ENCODE peak calls at places on chromosomes 2 and 18, in seven cellular contexts. W is activated CD8-positive, alpha-beta memory T cell treated with anti-CD3 and anti-CD28 coated beads for 24 hours; F is HTR-8/SVneo; T is left cardiac atrium; C is H54; I is CD8-positive, alpha-beta memory T cell; U is NCI-H82. R is an unnamed sample.

GRCh38 chr2:222142027-222142426 is 156.8 kb downstream of the PAX3 start:
- DNase-seq in W (no peak), F (peak), T (no peak), C (peak), I (no peak), U (no peak), R (no peak)

GRCh38 chr18:995641-996040 is 91.0 kb downstream of the ADCYAP1 start:
- DNase-seq in W (no peak), F (peak), T (no peak), C (peak), I (no peak), U (no peak), R (no peak)

GRCh38 chr2:207969249-207969648 is 56.1 kb downstream of the PLEKHM3 start:
- DNase-seq in W (no peak), F (no peak), T (no peak), C (no peak), I (no peak), U (no peak), R (no peak)

GRCh38 chr18:12741351-12741750 is 38.5 kb downstream of the PSMG2 start:
- DNase-seq in W (peak), F (peak), T (no peak), C (no peak), I (no peak), U (no peak), R (no peak)

GRCh38 chr18:78818961-78819360 is 160.7 kb upstream of the SALL3 start:
- DNase-seq in W (peak), F (no peak), T (no peak), C (no peak), I (no peak), U (no peak), R (no peak)

GRCh38 chr2:69099541-69099940 is 86.6 kb downstream of the ANTXR1 start:
- DNase-seq in W (no peak), F (no peak), T (no peak), C (no peak), I (no peak), U (no peak), R (no peak)

GRCh38 chr18:23238651-23239349 is 103.5 kb downstream of the CABLES1 start:
- DNase-seq in W (no peak), F (no peak), T (no peak), C (no peak), I (no peak), U (no peak), R (no peak)

GRCh38 chr2:18907508-18907907 is 318.1 kb upstream of the NT5C1B start:
- DNase-seq in W (no peak), F (no peak), T (no peak), C (no peak), I (no peak), U (no peak), R (no peak)

GRCh38 chr2:10412380-10412779 is 35.7 kb downstream of the ODC1 start:
- DNase-seq in W (no peak), F (peak), T (no peak), C (no peak), I (no peak), U (peak), R (no peak)

GRCh38 chr2:105515581-105516415 is 116.9 kb upstream of the FHL2 start:
- DNase-seq in W (no peak), F (no peak), T (peak), C (no peak), I (no peak), U (no peak), R (peak)

GRCh38 chr2:160968183-160968582 is 192.0 kb upstream of the TANK start:
- DNase-seq in W (no peak), F (no peak), T (no peak), C (no peak), I (no peak), U (no peak), R (no peak)

GRCh38 chr2:77025714-77026113 is 496.5 kb downstream of the LRRTM4 start:
- DNase-seq in W (no peak), F (no peak), T (no peak), C (no peak), I (no peak), U (no peak), R (no peak)

GRCh38 chr2:11863103-11863502 is 116.7 kb downstream of the LPIN1 start:
- DNase-seq in W (no peak), F (no peak), T (no peak), C (no peak), I (no peak), U (no peak), R (no peak)

GRCh38 chr18:2114289-2114688 is 457.0 kb downstream of the METTL4 start:
- DNase-seq in W (no peak), F (no peak), T (no peak), C (no peak), I (no peak), U (no peak), R (no peak)

GRCh38 chr2:11534746-11535484 is 1.1 kb downstream of the GREB1 start:
- DNase-seq in W (no peak), F (no peak), T (no peak), C (no peak), I (no peak), U (no peak), R (no peak)

GRCh38 chr18:63144748-63145147 is 174.8 kb downstream of the BCL2 start:
- DNase-seq in W (no peak), F (no peak), T (no peak), C (no peak), I (no peak), U (no peak), R (no peak)

GRCh38 chr2:162587653-162588052 is 243.7 kb downstream of the GCA start:
- DNase-seq in W (no peak), F (no peak), T (no peak), C (no peak), I (no peak), U (no peak), R (no peak)

GRCh38 chr18:31302991-31303390 is 15.0 kb upstream of the DSG1 start:
- DNase-seq in W (no peak), F (no peak), T (no peak), C (no peak), I (no peak), U (no peak), R (no peak)

GRCh38 chr2:22274611-22275010 is 1110.4 kb upstream of the KLHL29 start:
- DNase-seq in W (no peak), F (no peak), T (no peak), C (no peak), I (no peak), U (no peak), R (no peak)

GRCh38 chr18:32549248-32549842 is 78.7 kb upstream of the GAREM1 start:
- DNase-seq in W (peak), F (peak), T (peak), C (peak), I (peak), U (peak), R (peak)

GRCh38 chr2:11753452-11753885 is 7.0 kb downstream of the LPIN1 start:
- DNase-seq in W (no peak), F (no peak), T (no peak), C (no peak), I (peak), U (no peak), R (no peak)

GRCh38 chr18:60506682-60507081 is 134.1 kb upstream of the MC4R start:
- DNase-seq in W (no peak), F (no peak), T (no peak), C (no peak), I (no peak), U (peak), R (no peak)

GRCh38 chr2:52934354-52934898 is 833.2 kb upstream of the CHAC2 start:
- DNase-seq in W (no peak), F (peak), T (no peak), C (peak), I (no peak), U (no peak), R (no peak)

R was measured in esophagus muscularis mucosa.